ENCODE peak calls at places on chromosomes 5 and 9, in six cellular contexts. One of them, this sample, is unnamed.

GRCh38 chr9:113996531-113997001 is 81.5 kb downstream of the AMBP start:
- DNase-seq in endothelial cell of umbilical vein: no peak
- DNase-seq in WTC11: no peak
- DNase-seq in HepG2: no peak
- DNase-seq in A549: no peak
- DNase-seq in H1: no peak
- DNase-seq in this sample: no peak

GRCh38 chr5:137220523-137220927 is 278.6 kb downstream of the SPOCK1 start:
- DNase-seq in endothelial cell of umbilical vein: peak
- DNase-seq in HepG2: peak
- DNase-seq in A549: peak
- DNase-seq in H1: peak
- DNase-seq in WTC11: no peak
- DNase-seq in this sample: peak

GRCh38 chr5:150449491-150450339 is at the start of gene RPS14:
- DNase-seq in H1: peak
- DNase-seq in WTC11: peak
- DNase-seq in endothelial cell of umbilical vein: peak
- DNase-seq in A549: peak
- DNase-seq in HepG2: peak
- DNase-seq in this sample: peak

GRCh38 chr5:115377468-115378217 is 81.2 kb upstream of the CCDC112 start:
- DNase-seq in endothelial cell of umbilical vein: peak
- DNase-seq in A549: peak
- DNase-seq in H1: no peak
- DNase-seq in WTC11: no peak
- DNase-seq in HepG2: no peak
- DNase-seq in this sample: no peak

GRCh38 chr5:144028644-144029043 is 141.8 kb downstream of the YIPF5 start:
- DNase-seq in A549: no peak
- DNase-seq in HepG2: no peak
- DNase-seq in WTC11: no peak
- DNase-seq in endothelial cell of umbilical vein: peak
- DNase-seq in H1: no peak
- DNase-seq in this sample: no peak

GRCh38 chr9:97617939-97618416 is 15.2 kb downstream of the TSTD2 start:
- DNase-seq in HepG2: no peak
- DNase-seq in H1: no peak
- DNase-seq in A549: no peak
- DNase-seq in WTC11: no peak
- DNase-seq in endothelial cell of umbilical vein: no peak
- DNase-seq in this sample: no peak

GRCh38 chr9:135572233-135572632 is 10.7 kb downstream of the PAEP start:
- DNase-seq in WTC11: no peak
- DNase-seq in HepG2: no peak
- DNase-seq in H1: no peak
- DNase-seq in endothelial cell of umbilical vein: no peak
- DNase-seq in A549: no peak
- DNase-seq in this sample: no peak

GRCh38 chr5:131765261-131765660 is 31.6 kb downstream of the FNIP1 start:
- DNase-seq in WTC11: no peak
- DNase-seq in HepG2: no peak
- DNase-seq in endothelial cell of umbilical vein: no peak
- DNase-seq in A549: no peak
- DNase-seq in H1: no peak
- DNase-seq in this sample: no peak

GRCh38 chr5:31819926-31820516 is 181.1 kb downstream of the PDZD2 start:
- DNase-seq in endothelial cell of umbilical vein: no peak
- DNase-seq in WTC11: no peak
- DNase-seq in H1: no peak
- DNase-seq in HepG2: no peak
- DNase-seq in A549: peak
- DNase-seq in this sample: no peak

GRCh38 chr5:160054831-160055230 is 45.9 kb downstream of the TTC1 start:
- DNase-seq in A549: peak
- DNase-seq in WTC11: no peak
- DNase-seq in endothelial cell of umbilical vein: no peak
- DNase-seq in HepG2: no peak
- DNase-seq in H1: no peak
- DNase-seq in this sample: peak

GRCh38 chr5:31185951-31186350 is 7.5 kb upstream of the CDH6 start:
- DNase-seq in H1: no peak
- DNase-seq in HepG2: no peak
- DNase-seq in endothelial cell of umbilical vein: no peak
- DNase-seq in WTC11: no peak
- DNase-seq in A549: no peak
- DNase-seq in this sample: no peak

GRCh38 chr9:105854056-105854782 is 159.9 kb downstream of the TMEM38B start:
- DNase-seq in WTC11: no peak
- DNase-seq in H1: no peak
- DNase-seq in HepG2: no peak
- DNase-seq in A549: no peak
- DNase-seq in endothelial cell of umbilical vein: no peak
- DNase-seq in this sample: no peak

GRCh38 chr5:78647838-78648358 is 674 bp downstream of the LHFPL2 start:
- DNase-seq in endothelial cell of umbilical vein: peak
- DNase-seq in A549: peak
- DNase-seq in H1: no peak
- DNase-seq in WTC11: peak
- DNase-seq in HepG2: no peak
- DNase-seq in this sample: no peak

GRCh38 chr5:107653685-107654084 is 17.1 kb downstream of the EFNA5 start:
- DNase-seq in HepG2: no peak
- DNase-seq in H1: no peak
- DNase-seq in endothelial cell of umbilical vein: no peak
- DNase-seq in WTC11: no peak
- DNase-seq in A549: no peak
- DNase-seq in this sample: no peak

GRCh38 chr5:82156876-82157275 is 121.3 kb downstream of the RPS23 start:
- DNase-seq in endothelial cell of umbilical vein: no peak
- DNase-seq in HepG2: no peak
- DNase-seq in A549: no peak
- DNase-seq in H1: no peak
- DNase-seq in WTC11: peak
- DNase-seq in this sample: no peak

GRCh38 chr9:27491164-27491563 is 32.9 kb upstream of the IFNK start:
- DNase-seq in A549: no peak
- DNase-seq in HepG2: no peak
- DNase-seq in endothelial cell of umbilical vein: no peak
- DNase-seq in WTC11: no peak
- DNase-seq in H1: no peak
- DNase-seq in this sample: no peak

GRCh38 chr9:98993570-98993945 is 49.9 kb downstream of the COL15A1 start:
- DNase-seq in A549: peak
- DNase-seq in HepG2: no peak
- DNase-seq in endothelial cell of umbilical vein: no peak
- DNase-seq in WTC11: no peak
- DNase-seq in H1: no peak
- DNase-seq in this sample: no peak

GRCh38 chr5:173868096-173868879 is 19.9 kb upstream of the CPEB4 start:
- DNase-seq in H1: peak
- DNase-seq in HepG2: peak
- DNase-seq in endothelial cell of umbilical vein: no peak
- DNase-seq in WTC11: no peak
- DNase-seq in A549: no peak
- DNase-seq in this sample: no peak
- TF ChIP-seq JUN in H1: no peak
- TF ChIP-seq JUN in HepG2: no peak
- TF ChIP-seq JUN in endothelial cell of umbilical vein: no peak
- TF ChIP-seq JUN in WTC11: no peak
- TF ChIP-seq JUN in A549: no peak
- TF ChIP-seq JUN in this sample: no peak

GRCh38 chr5:14445581-14446290 is 135.9 kb upstream of the OTULINL start:
- DNase-seq in endothelial cell of umbilical vein: peak
- DNase-seq in HepG2: no peak
- DNase-seq in H1: peak
- DNase-seq in WTC11: peak
- DNase-seq in A549: no peak
- DNase-seq in this sample: no peak

GRCh38 chr5:14444988-14445387 is 136.6 kb upstream of the OTULINL start:
- DNase-seq in H1: no peak
- DNase-seq in HepG2: no peak
- DNase-seq in endothelial cell of umbilical vein: peak
- DNase-seq in A549: no peak
- DNase-seq in WTC11: no peak
- DNase-seq in this sample: no peak

GRCh38 chr5:14450055-14450524 is 131.5 kb upstream of the OTULINL start:
- DNase-seq in HepG2: no peak
- DNase-seq in H1: no peak
- DNase-seq in A549: no peak
- DNase-seq in WTC11: no peak
- DNase-seq in endothelial cell of umbilical vein: peak
- DNase-seq in this sample: no peak

GRCh38 chr5:14449052-14449661 is 132.4 kb upstream of the OTULINL start:
- DNase-seq in endothelial cell of umbilical vein: peak
- DNase-seq in A549: no peak
- DNase-seq in H1: no peak
- DNase-seq in HepG2: no peak
- DNase-seq in WTC11: no peak
- DNase-seq in this sample: no peak

DNA sequence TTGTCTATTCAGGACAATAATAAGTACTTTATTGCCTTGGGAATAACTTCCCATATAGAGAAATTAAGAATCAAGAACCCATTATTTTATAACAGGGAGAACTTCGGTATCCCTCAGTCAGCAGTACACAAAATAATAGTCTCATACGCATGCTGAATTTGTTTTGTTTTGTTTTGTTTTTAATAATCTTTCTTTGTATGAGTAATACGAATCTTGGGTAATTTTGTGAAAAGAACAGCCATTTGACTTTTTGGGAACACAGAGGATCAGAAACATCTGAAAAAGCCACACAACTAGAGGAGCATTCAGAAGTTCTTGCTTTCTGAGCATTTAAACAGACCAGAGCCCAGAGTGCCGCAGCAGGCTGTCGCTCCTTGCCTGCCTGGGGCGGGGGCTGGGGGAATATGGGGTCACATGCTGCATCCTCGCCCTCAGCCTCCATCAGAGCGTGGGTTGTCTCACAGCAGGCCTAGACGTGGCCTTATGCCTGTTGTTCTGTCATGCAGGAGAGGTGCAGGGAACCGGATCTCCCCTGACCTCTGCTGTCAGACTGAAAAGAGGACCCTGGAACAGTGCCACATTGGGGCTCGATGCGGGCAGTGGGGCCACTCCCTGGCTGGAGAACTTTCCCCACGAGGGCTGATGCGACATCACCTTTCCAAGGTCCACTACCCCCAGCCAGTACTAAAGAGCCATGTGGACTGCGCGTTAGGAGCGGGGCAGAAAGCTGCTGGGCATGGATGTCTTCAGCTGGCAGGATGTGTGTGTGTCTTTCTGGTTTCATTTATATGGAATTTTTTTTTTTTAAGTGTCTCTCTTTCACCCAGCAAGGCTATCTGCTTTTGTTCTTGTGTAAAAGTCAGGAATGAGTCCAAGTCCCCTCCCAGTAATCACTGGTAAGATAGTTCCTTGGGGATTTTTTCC is 133.4 kb upstream of the OTULINL start:
- DNase-seq in HepG2: no peak
- DNase-seq in H1: no peak
- DNase-seq in A549: no peak
- DNase-seq in endothelial cell of umbilical vein: peak
- DNase-seq in WTC11: no peak
- DNase-seq in this sample: no peak
- TF ChIP-seq JUN in HepG2: no peak
- TF ChIP-seq JUN in H1: no peak
- TF ChIP-seq JUN in A549: no peak
- TF ChIP-seq JUN in endothelial cell of umbilical vein: no peak
- TF ChIP-seq JUN in WTC11: no peak
- TF ChIP-seq JUN in this sample: no peak

GRCh38 chr5:34003941-34004340 is 3.9 kb downstream of the AMACR start:
- DNase-seq in HepG2: no peak
- DNase-seq in H1: no peak
- DNase-seq in A549: no peak
- DNase-seq in WTC11: no peak
- DNase-seq in endothelial cell of umbilical vein: no peak
- DNase-seq in this sample: no peak

GRCh38 chr5:34007116-34007674 is 655 bp downstream of the AMACR start:
- DNase-seq in WTC11: no peak
- DNase-seq in HepG2: no peak
- DNase-seq in endothelial cell of umbilical vein: no peak
- DNase-seq in A549: no peak
- DNase-seq in H1: no peak
- DNase-seq in this sample: no peak

GRCh38 chr5:34002629-34003328 is 5.1 kb downstream of the AMACR start:
- DNase-seq in endothelial cell of umbilical vein: no peak
- DNase-seq in HepG2: no peak
- DNase-seq in A549: no peak
- DNase-seq in H1: no peak
- DNase-seq in WTC11: no peak
- DNase-seq in this sample: no peak

GRCh38 chr5:34007675-34008600 is at the start of gene AMACR:
- DNase-seq in A549: peak
- DNase-seq in HepG2: peak
- DNase-seq in H1: peak
- DNase-seq in endothelial cell of umbilical vein: peak
- DNase-seq in WTC11: peak
- DNase-seq in this sample: peak

DNA sequence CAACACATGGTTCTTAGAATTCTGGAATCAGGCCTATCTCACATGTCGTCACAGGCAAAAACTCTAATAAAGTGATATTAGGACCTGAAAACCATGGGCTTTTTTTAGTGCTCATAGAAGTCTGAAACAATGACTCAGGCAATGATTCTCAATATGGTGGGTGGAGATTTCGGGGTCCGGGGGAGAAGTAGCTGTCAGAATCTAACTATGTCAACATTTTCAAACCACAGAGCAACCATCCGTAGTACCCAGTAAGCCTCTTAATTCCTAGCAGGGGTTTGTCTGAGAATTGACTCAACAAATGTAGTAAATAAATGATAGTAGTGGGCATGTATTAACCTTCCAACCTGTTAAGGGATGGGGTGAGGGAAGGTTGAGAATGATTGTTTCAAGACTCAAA is 2.6 kb downstream of the AMACR start:
- DNase-seq in WTC11: no peak
- DNase-seq in A549: no peak
- DNase-seq in endothelial cell of umbilical vein: no peak
- DNase-seq in HepG2: no peak
- DNase-seq in H1: no peak
- DNase-seq in this sample: no peak
- TF ChIP-seq JUN in WTC11: no peak
- TF ChIP-seq JUN in A549: no peak
- TF ChIP-seq JUN in endothelial cell of umbilical vein: no peak
- TF ChIP-seq JUN in HepG2: no peak
- TF ChIP-seq JUN in H1: no peak
- TF ChIP-seq JUN in this sample: no peak

GRCh38 chr9:33414263-33414662 is 11.9 kb upstream of the AQP7 start:
- DNase-seq in HepG2: no peak
- DNase-seq in WTC11: no peak
- DNase-seq in endothelial cell of umbilical vein: no peak
- DNase-seq in H1: no peak
- DNase-seq in A549: no peak
- DNase-seq in this sample: no peak
- TF ChIP-seq JUN in HepG2: no peak
- TF ChIP-seq JUN in WTC11: no peak
- TF ChIP-seq JUN in endothelial cell of umbilical vein: no peak
- TF ChIP-seq JUN in H1: no peak
- TF ChIP-seq JUN in A549: no peak
- TF ChIP-seq JUN in this sample: no peak